ENCODE peak calls at places on chromosomes 2 and 18, in six cellular contexts. M is GM12865, W is endothelial cell, T is sigmoid colon, Y is foreskin fibroblast, J is neural progenitor cell. R is an unnamed sample.

GRCh38 chr2:241584446-241584845 is 25.9 kb downstream of the BOK start:
- DNase-seq in M (no peak), W (no peak), T (no peak), Y (peak; percentile 87), J (no peak), R (peak; percentile 65)

GRCh38 chr2:61853848-61854434 is at the start of gene FAM161A:
- DNase-seq in M (peak; percentile 91), W (peak; percentile 87), T (peak; percentile 94), Y (peak; percentile 95), J (peak; percentile 96), R (peak; percentile 54)

GRCh38 chr2:223797073-223797472 is 40.3 kb downstream of the AP1S3 start:
- DNase-seq in M (no peak), W (no peak), T (no peak), Y (no peak), J (no peak), R (no peak)

GRCh38 chr2:78992451-78992806 is 33.1 kb upstream of the REG3G start:
- DNase-seq in M (no peak), W (peak; percentile 48), T (no peak), Y (no peak), J (peak; percentile 66), R (no peak)

GRCh38 chr2:29487967-29488550 is 372.8 kb downstream of the CLIP4 start:
- DNase-seq in M (peak; percentile 21), W (no peak), T (no peak), Y (peak; percentile 17), J (no peak), R (no peak)

GRCh38 chr2:234533631-234534030 is 36.8 kb upstream of the ARL4C start:
- DNase-seq in M (no peak), W (no peak), T (no peak), Y (no peak), J (peak; percentile 61), R (no peak)

GRCh38 chr2:31070339-31070738 is 67.9 kb downstream of the GALNT14 start:
- DNase-seq in M (no peak), W (no peak), T (no peak), Y (no peak), J (no peak), R (no peak)

GRCh38 chr2:201949036-201950012 is 84.3 kb upstream of the FZD7 start:
- DNase-seq in M (no peak), W (no peak), T (no peak), Y (peak; percentile 30), J (peak; percentile 48), R (no peak)

GRCh38 chr2:3470166-3470651 is 49.1 kb downstream of the ADI1 start:
- DNase-seq in M (no peak), W (no peak), T (peak; percentile 88), Y (peak; percentile 90), J (no peak), R (peak; percentile 88)

GRCh38 chr2:201483337-201483736 is 31.8 kb downstream of the STRADB start:
- DNase-seq in M (no peak), W (no peak), T (no peak), Y (peak; percentile 67), J (no peak), R (no peak)

GRCh38 chr18:3610818-3611217 is 160.8 kb downstream of the TGIF1 start:
- DNase-seq in M (no peak), W (no peak), T (peak; percentile 33), Y (peak; percentile 78), J (no peak), R (no peak)

GRCh38 chr2:105315314-105315713 is 14.2 kb downstream of the TGFBRAP1 start:
- DNase-seq in M (peak; percentile 57), W (no peak), T (no peak), Y (peak; percentile 22), J (no peak), R (no peak)

GRCh38 chr2:234047361-234047760 is 3.1 kb upstream of the SPP2 start:
- DNase-seq in M (no peak), W (no peak), T (no peak), Y (peak; percentile 67), J (no peak), R (no peak)

GRCh38 chr2:186518945-186519344 is 32.9 kb downstream of the ZC3H15 start:
- DNase-seq in M (no peak), W (no peak), T (no peak), Y (no peak), J (no peak), R (no peak)

GRCh38 chr18:50805732-50806131 is 14.1 kb downstream of the MRO start:
- DNase-seq in M (no peak), W (no peak), T (no peak), Y (peak; percentile 10), J (no peak), R (no peak)

GRCh38 chr2:2324119-2324518 is 7.0 kb downstream of the MYT1L start:
- DNase-seq in M (no peak), W (no peak), T (no peak), Y (no peak), J (no peak), R (no peak)

GRCh38 chr18:43914017-43914416 is 636.7 kb upstream of the SYT4 start:
- DNase-seq in M (no peak), W (no peak), T (no peak), Y (peak; percentile 31), J (no peak), R (no peak)

GRCh38 chr2:236700703-236701102 is 131.1 kb downstream of the ACKR3 start:
- DNase-seq in M (no peak), W (no peak), T (no peak), Y (no peak), J (no peak), R (no peak)

GRCh38 chr2:235373171-235373570 is 120.7 kb upstream of the AGAP1 start:
- DNase-seq in M (no peak), W (no peak), T (no peak), Y (peak; percentile 11), J (no peak), R (no peak)

GRCh38 chr18:6281874-6282273 is 132.8 kb downstream of the L3MBTL4 start:
- DNase-seq in M (no peak), W (no peak), T (no peak), Y (no peak), J (no peak), R (no peak)
- TF ChIP-seq CTCF in M (no peak), W (no peak), T (no peak), Y (no peak), J (no peak), R (no peak)

GRCh38 chr2:84735383-84735782 is 145.5 kb downstream of the TRABD2A start:
- DNase-seq in M (no peak), W (no peak), T (no peak), Y (no peak), J (no peak), R (peak; percentile 66)

DNA sequence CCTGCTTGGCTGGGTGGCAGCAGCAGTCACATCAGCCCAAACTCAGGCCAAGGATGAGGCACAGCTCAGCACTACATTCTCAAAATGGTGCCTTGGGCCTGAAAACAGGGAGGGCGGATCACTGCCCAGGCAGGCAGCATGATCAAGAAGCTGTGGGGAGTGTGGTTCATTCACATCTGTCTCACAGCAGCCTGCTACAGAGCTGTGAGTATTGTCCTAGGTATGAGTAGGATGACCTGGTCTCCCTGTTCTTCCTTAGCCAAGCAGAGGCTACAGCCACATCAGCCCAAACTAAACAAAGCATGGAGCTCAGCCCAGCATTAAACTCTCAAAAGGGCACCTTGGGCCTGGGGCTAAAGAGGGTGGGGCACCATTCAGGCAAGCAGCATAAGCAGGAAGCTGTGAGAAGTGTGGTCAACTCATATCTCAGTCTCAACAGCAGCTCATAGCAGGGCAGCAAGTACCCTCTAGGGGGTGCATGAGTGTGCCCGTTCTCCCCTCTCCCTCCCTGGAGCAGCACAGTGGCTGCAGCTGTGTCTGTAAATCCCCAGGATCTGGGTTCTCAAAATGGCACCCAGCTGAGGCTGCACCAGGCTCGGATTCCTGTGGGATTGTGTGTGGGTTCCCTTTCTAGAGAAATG is 139.6 kb downstream of the TRABD2A start:
- DNase-seq in M (peak; percentile 70), W (no peak), T (no peak), Y (peak; percentile 73), J (peak; percentile 60), R (peak; percentile 38)
- TF ChIP-seq CTCF in M (peak; percentile 59), W (no peak), T (no peak), Y (peak; percentile 24), J (peak; percentile 45), R (peak; percentile 56)

GRCh38 chr2:1047485-1047884 is 96.8 kb downstream of the SNTG2 start:
- DNase-seq in M (no peak), W (no peak), T (no peak), Y (peak; percentile 54), J (no peak), R (peak; percentile 10)
- TF ChIP-seq CTCF in M (no peak), W (peak; percentile 31), T (no peak), Y (peak; percentile 12), J (peak; percentile 15), R (peak; percentile 72)

GRCh38 chr18:62249478-62250097 is 62.5 kb downstream of the RELCH start:
- DNase-seq in M (peak; percentile 90), W (peak; percentile 66), T (peak; percentile 71), Y (peak; percentile 79), J (peak; percentile 80), R (peak; percentile 50)
- TF ChIP-seq CTCF in M (peak; percentile 69), W (peak; percentile 87), T (peak; percentile 57), Y (peak; percentile 80), J (peak; percentile 78), R (peak; percentile 95)

GRCh38 chr2:128314348-128315121 is 4.1 kb downstream of the HS6ST1 start:
- DNase-seq in M (peak; percentile 2), W (no peak), T (peak; percentile 60), Y (no peak), J (no peak), R (no peak)

GRCh38 chr2:128312411-128312810 is 6.3 kb downstream of the HS6ST1 start:
- DNase-seq in M (no peak), W (no peak), T (no peak), Y (no peak), J (no peak), R (no peak)

GRCh38 chr2:128314026-128314347 is 4.7 kb downstream of the HS6ST1 start:
- DNase-seq in M (peak; percentile 0), W (no peak), T (no peak), Y (peak; percentile 2), J (no peak), R (no peak)

GRCh38 chr2:128311755-128312341 is 6.8 kb downstream of the HS6ST1 start:
- DNase-seq in M (no peak), W (peak; percentile 2), T (peak; percentile 62), Y (no peak), J (peak; percentile 1), R (no peak)

DNA sequence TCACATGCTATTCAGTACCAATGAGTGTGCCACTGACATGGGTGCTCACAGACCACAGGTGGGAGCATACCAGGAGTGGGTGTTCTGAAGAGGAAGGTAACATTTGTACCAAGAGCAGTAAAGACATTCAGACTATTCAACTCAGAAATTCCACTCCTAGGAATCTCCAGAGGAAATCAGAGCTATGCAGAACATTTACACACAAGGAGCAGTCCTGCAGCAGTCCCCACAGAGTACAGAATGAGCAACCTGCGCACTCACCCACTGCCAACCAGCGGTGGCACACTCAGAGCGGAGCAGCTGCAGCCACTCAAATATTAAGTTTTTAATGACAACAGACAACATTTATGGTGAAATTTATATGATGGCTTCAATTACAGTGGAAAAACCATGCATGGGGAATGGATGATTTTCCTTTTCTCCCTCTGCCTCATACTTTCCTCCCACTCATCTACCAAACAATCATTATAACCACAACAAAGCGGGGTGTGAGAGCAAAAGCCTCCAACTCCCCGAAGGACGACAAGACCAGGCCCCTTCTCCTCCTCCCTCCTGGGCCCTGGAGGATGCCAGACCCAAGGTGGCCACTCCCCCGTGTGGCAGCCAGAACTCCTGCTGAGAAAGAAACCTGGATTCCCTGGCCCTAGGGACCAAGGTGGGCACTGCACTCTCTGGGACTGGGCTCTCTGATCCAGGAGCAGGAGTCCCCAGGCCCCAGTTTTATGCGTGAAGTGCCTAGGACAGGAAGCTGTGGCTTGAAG is 5.4 kb downstream of the HS6ST1 start:
- DNase-seq in M (peak; percentile 0), W (peak; percentile 49), T (peak; percentile 65), Y (peak; percentile 54), J (no peak), R (peak; percentile 28)
- TF ChIP-seq CTCF in M (no peak), W (peak; percentile 43), T (no peak), Y (peak; percentile 40), J (peak; percentile 25), R (peak; percentile 69)